ENCODE peak calls at places on chromosomes 1 and 21, in six cellular contexts. F, Z, W, Q, D and X are unnamed samples.

GRCh38 chr1:162372159-162373071 is 4.2 kb downstream of the SPATA46 start:
- DNase-seq in F (no peak), Z (no peak), W (no peak), Q (no peak), D (no peak), X (peak)

GRCh38 chr1:118486213-118486612 is 301.2 kb upstream of the SPAG17 start:
- DNase-seq in F (no peak), Z (no peak), W (no peak), Q (no peak), D (no peak), X (no peak)

GRCh38 chr1:16980473-16981268 is at the start of gene MFAP2:
- DNase-seq in F (no peak), Z (no peak), W (no peak), Q (no peak), D (no peak), X (no peak)

GRCh38 chr1:33000427-33001026 is 35.9 kb upstream of the RNF19B start:
- DNase-seq in F (no peak), Z (no peak), W (no peak), Q (no peak), D (no peak), X (no peak)

GRCh38 chr1:14522331-14523241 is 75.9 kb upstream of the KAZN start:
- DNase-seq in F (no peak), Z (no peak), W (no peak), Q (peak), D (peak), X (peak)

GRCh38 chr1:16183157-16183556 is 27.3 kb upstream of the EPHA2 start:
- DNase-seq in F (no peak), Z (no peak), W (no peak), Q (peak), D (no peak), X (peak)

GRCh38 chr1:87869563-87869962 is 540.9 kb downstream of the LMO4 start:
- DNase-seq in F (peak), Z (no peak), W (no peak), Q (no peak), D (no peak), X (no peak)

GRCh38 chr1:240468616-240469015 is 143.3 kb downstream of the GREM2 start:
- DNase-seq in F (no peak), Z (no peak), W (no peak), Q (no peak), D (no peak), X (no peak)

GRCh38 chr1:225201447-225201846 is 226.4 kb downstream of the LBR start:
- DNase-seq in F (no peak), Z (no peak), W (no peak), Q (no peak), D (no peak), X (no peak)

GRCh38 chr1:172449012-172449584 is 5.2 kb upstream of the PIGC start:
- DNase-seq in F (peak), Z (no peak), W (no peak), Q (no peak), D (no peak), X (no peak)

GRCh38 chr1:161388639-161389038 is 21.0 kb upstream of the CFAP126 start:
- DNase-seq in F (no peak), Z (no peak), W (no peak), Q (no peak), D (no peak), X (no peak)

GRCh38 chr1:66267211-66267940 is 266.6 kb upstream of the SGIP1 start:
- DNase-seq in F (no peak), Z (no peak), W (no peak), Q (no peak), D (no peak), X (no peak)

GRCh38 chr1:65255088-65256050 is 54.0 kb upstream of the DNAJC6 start:
- DNase-seq in F (no peak), Z (no peak), W (no peak), Q (no peak), D (no peak), X (no peak)

GRCh38 chr1:5481889-5482288 is 510.3 kb downstream of the NPHP4 start:
- DNase-seq in F (no peak), Z (no peak), W (peak), Q (no peak), D (no peak), X (no peak)

GRCh38 chr1:238681451-238681850 is 704.9 kb upstream of the CHRM3 start:
- DNase-seq in F (no peak), Z (no peak), W (no peak), Q (no peak), D (no peak), X (no peak)

GRCh38 chr1:55143686-55144085 is 71.5 kb downstream of the USP24 start:
- DNase-seq in F (no peak), Z (no peak), W (peak), Q (no peak), D (no peak), X (no peak)

GRCh38 chr21:38220270-38220737 is 36.5 kb upstream of the KCNJ15 start:
- DNase-seq in F (peak), Z (no peak), W (no peak), Q (no peak), D (no peak), X (no peak)

GRCh38 chr1:47479664-47480063 is 41.8 kb downstream of the FOXD2 start:
- DNase-seq in F (no peak), Z (no peak), W (no peak), Q (no peak), D (no peak), X (no peak)

GRCh38 chr1:65995928-65996327 is 203.2 kb downstream of the PDE4B start:
- DNase-seq in F (no peak), Z (no peak), W (no peak), Q (no peak), D (no peak), X (no peak)

GRCh38 chr1:90723561-90724108 is 6.5 kb upstream of the BARHL2 start:
- DNase-seq in F (no peak), Z (no peak), W (no peak), Q (no peak), D (no peak), X (no peak)

GRCh38 chr21:43812139-43812821 is 22.9 kb downstream of the RRP1 start:
- DNase-seq in F (peak), Z (no peak), W (no peak), Q (no peak), D (no peak), X (peak)

GRCh38 chr1:89804646-89805237 is 16.1 kb upstream of the LRRC8D start:
- DNase-seq in F (peak), Z (peak), W (no peak), Q (peak), D (peak), X (peak)

GRCh38 chr1:67947114-67947513 is 103.3 kb downstream of the DIRAS3 start:
- DNase-seq in F (no peak), Z (no peak), W (no peak), Q (no peak), D (peak), X (no peak)

GRCh38 chr1:109874445-109874844 is 36.2 kb upstream of the CSF1 start:
- DNase-seq in F (no peak), Z (no peak), W (no peak), Q (no peak), D (no peak), X (peak)

GRCh38 chr1:153532161-153532560 is 3.6 kb downstream of the S100A6 start:
- DNase-seq in F (no peak), Z (no peak), W (no peak), Q (no peak), D (no peak), X (no peak)

GRCh38 chr1:248703674-248704073 is 1.1 kb upstream of the OR14I1 start:
- DNase-seq in F (no peak), Z (no peak), W (no peak), Q (no peak), D (no peak), X (no peak)
- TF ChIP-seq CTCF in F (no peak), Z (peak), W (no peak), Q (no peak), D (peak), X (no peak)

DNA sequence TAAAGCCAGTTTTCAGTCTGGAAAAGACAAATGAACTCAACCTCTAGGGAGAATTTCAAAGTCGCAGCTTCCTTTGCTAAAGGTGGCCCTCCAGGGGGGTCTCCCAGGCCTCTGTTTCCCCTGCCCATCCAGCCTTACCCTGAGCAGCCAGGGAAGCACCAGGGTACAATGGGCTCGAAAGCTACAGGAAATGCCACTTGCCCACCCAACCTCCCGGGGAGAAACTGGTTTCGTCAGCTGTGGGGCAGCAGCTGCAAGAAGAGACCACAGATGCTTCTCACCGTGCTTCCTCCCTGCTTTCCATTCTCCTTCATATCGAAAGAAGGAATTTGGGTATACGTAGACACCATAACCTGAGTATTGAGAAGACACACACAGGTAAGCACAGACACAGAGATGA is 1.7 kb downstream of the MORN1 start:
- DNase-seq in F (no peak), Z (no peak), W (no peak), Q (no peak), D (no peak), X (no peak)
- H3K4me3 ChIP-seq in F (no peak), Z (no peak), W (no peak), Q (no peak), D (no peak), X (no peak)

GRCh38 chr21:28521932-28522826 is 470.5 kb downstream of the LTN1 start:
- DNase-seq in F (no peak), Z (no peak), W (peak), Q (peak), D (no peak), X (no peak)
- TF ChIP-seq CTCF in F (no peak), Z (no peak), W (no peak), Q (peak), D (peak), X (no peak)

GRCh38 chr1:178871551-178872320 is 859 bp upstream of the ANGPTL1 start:
- DNase-seq in F (no peak), Z (no peak), W (no peak), Q (no peak), D (no peak), X (no peak)
- H3K4me3 ChIP-seq in F (no peak), Z (no peak), W (no peak), Q (peak), D (peak), X (no peak)

GRCh38 chr1:22451702-22452400 is at the start of gene ZBTB40:
- DNase-seq in F (peak), Z (peak), W (peak), Q (peak), D (peak), X (peak)
- TF ChIP-seq CTCF in F (no peak), Z (no peak), W (no peak), Q (no peak), D (no peak), X (no peak)

GRCh38 chr21:42498012-42498411 is 2.0 kb upstream of the RSPH1 start:
- DNase-seq in F (no peak), Z (no peak), W (no peak), Q (no peak), D (no peak), X (no peak)

GRCh38 chr21:42495027-42495426 is 997 bp downstream of the RSPH1 start:
- DNase-seq in F (no peak), Z (no peak), W (no peak), Q (no peak), D (no peak), X (peak)

GRCh38 chr21:42496839-42497202 is 797 bp upstream of the RSPH1 start:
- DNase-seq in F (no peak), Z (no peak), W (no peak), Q (peak), D (no peak), X (no peak)

GRCh38 chr21:42495765-42496119 is 282 bp downstream of the RSPH1 start:
- DNase-seq in F (no peak), Z (no peak), W (no peak), Q (no peak), D (no peak), X (no peak)

DNA sequence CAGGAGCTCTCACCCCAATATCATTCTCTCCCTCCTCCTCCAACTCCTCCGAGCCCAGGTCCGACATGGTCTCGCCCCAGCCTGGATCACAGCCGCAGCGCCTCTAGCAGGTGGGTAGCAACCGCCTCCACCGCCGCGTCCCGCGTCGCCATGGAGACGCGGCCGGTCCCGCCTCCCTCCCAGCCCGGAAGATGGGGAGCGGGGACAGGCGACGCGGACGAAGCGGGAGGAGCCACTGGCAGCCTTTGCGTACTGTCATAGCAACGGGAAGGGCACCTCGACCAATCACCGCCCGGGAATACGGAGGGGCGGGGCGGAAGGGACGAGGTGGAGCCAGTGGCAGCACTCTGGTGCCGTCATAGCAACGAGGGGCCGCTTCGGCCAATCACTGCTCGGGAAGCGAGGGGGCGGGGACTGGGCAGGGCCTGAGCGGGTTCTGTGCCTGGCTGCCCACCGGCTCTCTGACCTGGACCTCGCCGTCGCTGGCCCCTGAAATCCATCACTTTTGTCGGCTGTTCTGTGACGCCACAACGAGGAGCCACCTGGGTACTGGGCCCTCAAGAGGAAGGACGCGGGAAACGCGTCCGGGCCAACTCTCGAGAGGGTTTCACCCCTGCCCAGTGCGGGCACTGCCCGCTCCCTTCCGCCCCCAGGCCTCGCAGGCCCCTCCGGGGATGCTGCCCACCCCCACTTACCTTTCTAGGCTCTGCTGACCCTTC is at the start of gene RSPH1:
- DNase-seq in F (peak), Z (peak), W (peak), Q (peak), D (peak), X (peak)
- H3K4me3 ChIP-seq in F (peak), Z (peak), W (peak), Q (peak), D (peak), X (peak)

GRCh38 chr1:60848583-60849188 is 233.7 kb upstream of the NFIA start:
- DNase-seq in F (no peak), Z (no peak), W (peak), Q (no peak), D (no peak), X (no peak)
- TF ChIP-seq CTCF in F (peak), Z (peak), W (no peak), Q (no peak), D (peak), X (no peak)